ENCODE peak calls at places on chromosomes 7 and 10, in four cellular contexts. T is HepG2, W is K562, L is H1. Z is an unnamed sample.

GRCh38 chr7:149883452-149883861 is 9.7 kb downstream of the ATP6V0E2 start:
- DNase-seq in T (peak), W (peak), L (peak), Z (no peak)

GRCh38 chr10:111297351-111297848 is 220.6 kb downstream of the ADRA2A start:
- DNase-seq in T (no peak), W (no peak), L (no peak), Z (no peak)

GRCh38 chr10:60098676-60099601 is 192.6 kb upstream of the CCDC6 start:
- DNase-seq in T (peak), W (peak), L (peak), Z (no peak)

GRCh38 chr10:13788320-13788600 is 201.5 kb downstream of the PRPF18 start:
- DNase-seq in T (no peak), W (no peak), L (no peak), Z (no peak)

GRCh38 chr7:13155188-13155587 is 467.8 kb downstream of the ARL4A start:
- DNase-seq in T (no peak), W (no peak), L (no peak), Z (no peak)

GRCh38 chr10:74234569-74234968 is 83.5 kb downstream of the ADK start:
- DNase-seq in T (no peak), W (no peak), L (no peak), Z (no peak)

GRCh38 chr7:107446531-107446930 is 23.3 kb upstream of the GPR22 start:
- DNase-seq in T (no peak), W (no peak), L (no peak), Z (no peak)

GRCh38 chr10:93223336-93223735 is 149.6 kb downstream of the CYP26A1 start:
- DNase-seq in T (no peak), W (no peak), L (no peak), Z (no peak)

GRCh38 chr7:47470567-47471357 is 111.1 kb downstream of the TNS3 start:
- DNase-seq in T (peak), W (no peak), L (peak), Z (no peak)

DNA sequence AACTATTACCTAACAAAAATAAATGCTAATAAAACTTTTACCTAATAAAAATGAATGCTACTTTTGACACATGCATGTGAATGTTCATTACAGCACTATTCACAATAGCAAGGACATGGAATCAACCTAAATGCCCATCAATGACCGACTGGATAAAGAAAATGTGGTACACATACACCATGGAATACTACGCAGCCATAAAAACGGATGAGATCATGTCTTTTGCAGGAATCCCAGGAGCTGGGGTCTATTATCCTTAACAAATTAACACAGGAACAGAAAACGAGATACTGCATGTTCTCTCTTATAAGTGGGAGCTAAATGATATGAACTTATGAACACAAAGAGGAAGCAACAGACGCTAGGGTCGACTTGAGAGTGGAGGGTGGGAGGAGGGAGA is 88.1 kb upstream of the FAM204A start:
- DNase-seq in T (no peak), W (no peak), L (no peak), Z (no peak)
- H3K4me3 ChIP-seq in T (no peak), W (no peak), L (no peak), Z (no peak)

GRCh38 chr10:61763778-61764177 is 101.0 kb downstream of the CABCOCO1 start:
- DNase-seq in T (no peak), W (no peak), L (no peak), Z (no peak)

GRCh38 chr10:61759751-61760150 is 97.0 kb downstream of the CABCOCO1 start:
- DNase-seq in T (no peak), W (no peak), L (no peak), Z (no peak)

GRCh38 chr10:61764486-61764885 is 101.8 kb downstream of the CABCOCO1 start:
- DNase-seq in T (no peak), W (peak), L (no peak), Z (no peak)

GRCh38 chr10:61760943-61761824 is 98.5 kb downstream of the CABCOCO1 start:
- DNase-seq in T (no peak), W (no peak), L (no peak), Z (no peak)

DNA sequence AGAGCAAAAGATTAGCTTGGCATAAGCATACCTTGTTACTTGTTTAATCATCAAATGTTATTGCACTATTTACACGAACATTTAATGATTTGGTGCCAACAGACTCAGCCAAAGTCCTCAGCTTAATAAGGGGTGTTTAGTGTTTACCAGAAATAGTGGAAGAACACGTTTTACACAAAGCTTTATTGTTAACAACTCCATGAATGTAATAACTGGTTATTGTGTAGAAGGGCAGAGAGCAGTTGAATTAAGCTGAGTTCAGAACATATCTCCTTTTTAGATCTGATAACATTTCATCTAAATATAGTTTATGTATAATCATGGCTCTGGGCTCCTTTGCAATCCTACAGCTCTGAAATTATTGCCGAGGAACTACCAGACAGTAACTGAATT is 99.1 kb downstream of the CABCOCO1 start:
- DNase-seq in T (no peak), W (no peak), L (no peak), Z (no peak)
- TF ChIP-seq ATF2 in T (no peak), W (no peak), L (no peak), Z (no peak)

DNA sequence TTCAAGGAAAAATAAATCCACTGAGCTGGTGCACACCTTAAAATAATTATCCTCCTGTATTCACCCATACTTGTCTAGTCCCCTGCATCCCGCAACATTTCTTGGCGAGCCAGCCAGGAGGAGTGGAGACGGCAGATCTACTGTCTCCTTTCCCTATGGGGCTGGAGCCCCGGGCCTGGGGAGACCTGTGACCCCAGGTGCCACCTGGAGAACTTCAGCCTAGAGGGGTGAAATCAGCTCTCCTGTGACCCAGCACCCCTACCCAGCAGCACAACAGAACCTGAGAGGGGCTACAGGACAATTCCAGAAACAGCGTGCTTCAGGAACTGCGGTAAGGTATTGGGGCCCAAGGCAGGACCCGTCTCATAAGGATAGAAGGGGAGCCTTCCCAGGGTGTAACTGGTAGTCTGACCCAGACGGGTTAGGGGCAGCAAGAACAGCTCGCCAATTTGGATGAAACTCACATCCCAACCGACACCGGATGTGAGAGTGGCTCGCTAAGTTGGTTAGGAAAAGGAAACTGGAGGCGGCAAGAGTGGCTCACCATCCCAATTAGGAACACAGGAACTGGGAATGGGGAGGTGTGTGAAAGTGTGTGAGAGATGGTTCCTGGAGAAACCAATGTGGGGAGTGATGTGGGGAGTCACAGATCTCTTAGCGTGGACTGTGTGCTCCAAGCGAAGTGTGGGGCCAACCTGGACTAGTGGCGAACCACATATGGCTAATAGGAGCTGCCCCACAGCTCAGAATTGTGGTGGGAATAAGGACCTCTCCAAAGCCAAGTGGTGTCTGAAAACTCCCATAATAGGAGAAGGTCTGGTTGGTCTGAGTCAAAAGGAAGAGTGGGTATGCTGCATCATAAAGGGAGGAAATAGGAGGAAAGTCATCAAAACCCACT is 15.1 kb upstream of the DENND2A start:
- DNase-seq in T (no peak), W (no peak), L (no peak), Z (no peak)
- H3K4me3 ChIP-seq in T (peak), W (no peak), L (no peak), Z (no peak)

GRCh38 chr10:132205650-132206376 is 19.1 kb downstream of the DPYSL4 start:
- DNase-seq in T (no peak), W (no peak), L (no peak), Z (no peak)
- TF ChIP-seq ATF2 in T (no peak), W (no peak), L (no peak), Z (no peak)